ENCODE peak calls at places on chromosomes 3 and 15, in nine cellular contexts. J is CD8-positive, alpha-beta T cell; O is upper lobe of right lung; V is tibial artery; G is cardiac muscle cell; L is bronchial epithelial cell; C is colonic mucosa; M is stomach; X is heart left ventricle. E is an unnamed sample.

GRCh38 chr3:196284396-196284795 is 3.1 kb downstream of the PCYT1A start:
- DNase-seq in L (no peak), J (no peak), C (no peak), X (no peak), O (no peak), G (no peak), V (no peak), M (no peak), E (no peak)

GRCh38 chr3:98005438-98005837 is 29.7 kb downstream of the GABRR3 start:
- DNase-seq in G (no peak), V (no peak), M (no peak), L (no peak), O (no peak), J (no peak), X (no peak), C (no peak), E (no peak)

GRCh38 chr3:64023861-64024223 is 548 bp upstream of the PSMD6 start:
- DNase-seq in V (no peak), L (no peak), J (no peak), C (no peak), X (no peak), M (no peak), G (no peak), O (no peak), E (no peak)

GRCh38 chr3:57048052-57048671 is 12.3 kb upstream of the SPATA12 start:
- DNase-seq in J (no peak), C (peak; percentile 28), V (peak; percentile 80), L (no peak), M (no peak), G (no peak), X (no peak), O (no peak), E (no peak)

GRCh38 chr15:76310470-76311070 is 699 bp downstream of the ETFA start:
- DNase-seq in X (no peak), J (no peak), L (no peak), V (peak; percentile 23), O (no peak), G (peak; percentile 54), C (peak; percentile 50), M (no peak), E (peak; percentile 28)

GRCh38 chr3:179671709-179672337 is 19.0 kb downstream of the USP13 start:
- DNase-seq in X (peak; percentile 16), M (no peak), L (no peak), C (no peak), O (no peak), G (no peak), V (no peak), J (no peak), E (no peak)

GRCh38 chr3:105130911-105131310 is 235.8 kb upstream of the ALCAM start:
- DNase-seq in V (no peak), C (no peak), X (no peak), L (no peak), O (no peak), M (no peak), G (no peak), J (no peak), E (no peak)

GRCh38 chr3:111758642-111759041 is 100.4 kb upstream of the PHLDB2 start:
- DNase-seq in G (no peak), L (peak; percentile 68), X (no peak), M (no peak), J (no peak), O (no peak), C (no peak), V (no peak), E (no peak)

GRCh38 chr15:42131826-42132806 is 24.3 kb downstream of the PLA2G4F start:
- DNase-seq in L (no peak), X (no peak), V (no peak), O (peak; percentile 76), J (no peak), C (peak; percentile 18), G (peak; percentile 57), M (peak; percentile 32), E (no peak)

GRCh38 chr15:101267320-101268104 is 9.8 kb downstream of the SELENOS start:
- DNase-seq in V (peak; percentile 66), M (no peak), J (no peak), G (no peak), X (peak; percentile 48), L (no peak), O (no peak), C (peak; percentile 49), E (no peak)

DNA sequence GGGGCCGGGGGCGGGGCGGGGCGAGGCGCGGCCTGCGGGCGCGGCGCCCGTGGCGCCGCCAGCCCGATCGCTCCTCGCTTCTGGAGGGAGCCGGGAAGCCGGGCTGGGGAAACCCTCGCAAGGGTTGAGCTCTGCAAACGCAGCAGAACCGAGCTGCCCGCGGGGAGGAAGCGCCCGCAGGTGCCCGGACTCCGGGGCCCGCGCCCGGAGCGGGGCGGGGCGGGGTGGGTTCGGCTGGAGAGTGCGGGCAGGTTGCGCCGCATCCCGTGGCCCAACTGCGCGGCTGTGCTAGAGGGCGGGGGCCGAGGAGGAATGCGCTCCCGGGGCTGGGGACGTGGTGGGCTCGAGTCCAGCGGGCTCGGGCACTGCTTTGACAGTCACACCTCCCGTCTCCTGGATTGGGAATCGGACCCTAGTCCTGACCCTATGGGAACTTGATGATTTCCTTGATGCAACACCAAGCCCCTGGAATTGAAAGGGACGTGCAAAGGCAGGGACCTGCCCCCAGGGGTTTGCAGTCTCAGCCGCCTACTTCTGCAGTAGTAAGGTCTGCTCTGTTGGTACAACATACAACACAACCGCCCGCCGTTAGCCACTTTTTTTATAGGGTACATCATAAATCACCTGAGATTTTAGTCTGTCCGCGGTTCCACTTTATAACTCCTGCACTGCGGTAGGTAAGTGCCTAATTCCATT is 34.3 kb downstream of the ZBTB38 start:
- DNase-seq in M (peak; percentile 67), L (no peak), V (peak; percentile 69), O (peak; percentile 88), X (peak; percentile 81), G (peak; percentile 76), C (peak; percentile 70), J (peak; percentile 61), E (peak; percentile 55)
- TF ChIP-seq CTCF in M (no peak), L (no peak), V (peak; percentile 23), O (no peak), X (no peak), G (no peak), C (no peak), J (no peak), E (no peak)

GRCh38 chr3:46935989-46936620 is 40.4 kb downstream of the CCDC12 start:
- DNase-seq in M (no peak), L (no peak), J (no peak), V (peak; percentile 15), G (no peak), O (no peak), X (no peak), C (no peak), E (no peak)
- H3K36me3 ChIP-seq in M (peaks cover 45% of the 10 kb centered on the region), L (peaks cover 18% of the 10 kb centered on the region), J (peaks cover 29% of the 10 kb centered on the region), V (peaks cover 46% of the 10 kb centered on the region), G (no peaks in the 10 kb centered on the region), O (peaks cover 28% of the 10 kb centered on the region), X (peaks cover 30% of the 10 kb centered on the region), C (no peaks in the 10 kb centered on the region), E (no peaks in the 10 kb centered on the region)

GRCh38 chr15:66498501-66499386 is 1.2 kb upstream of the SNAPC5 start:
- DNase-seq in V (no peak), M (no peak), C (no peak), J (no peak), G (peak; percentile 22), O (no peak), X (no peak), L (peak; percentile 34), E (no peak)

GRCh38 chr15:66496951-66497501 is 536 bp downstream of the SNAPC5 start:
- DNase-seq in C (no peak), O (no peak), L (peak; percentile 26), G (no peak), X (no peak), V (no peak), J (no peak), M (no peak), E (no peak)

GRCh38 chr15:66494262-66494661 is 3.3 kb downstream of the SNAPC5 start:
- DNase-seq in G (no peak), X (no peak), L (no peak), J (no peak), M (no peak), V (no peak), C (no peak), O (no peak), E (no peak)

GRCh38 chr15:66502491-66502890 is 2.2 kb downstream of the RPL4 start:
- DNase-seq in X (no peak), G (no peak), L (no peak), C (no peak), O (no peak), M (no peak), J (no peak), V (no peak), E (no peak)

GRCh38 chr15:66497502-66498455 is at the start of gene SNAPC5:
- DNase-seq in G (peak; percentile 98), M (peak; percentile 99), C (peak; percentile 97), L (peak; percentile 88), O (peak; percentile 99), J (peak; percentile 97), X (peak; percentile 96), V (peak; percentile 98), E (peak; percentile 98)
- TF ChIP-seq CTCF in G (peak; percentile 97), M (peak; percentile 62), C (peak; percentile 98), L (peak; percentile 91), O (peak; percentile 99), J (peak; percentile 98), X (peak; percentile 99), V (peak; percentile 100), E (peak; percentile 90)

DNA sequence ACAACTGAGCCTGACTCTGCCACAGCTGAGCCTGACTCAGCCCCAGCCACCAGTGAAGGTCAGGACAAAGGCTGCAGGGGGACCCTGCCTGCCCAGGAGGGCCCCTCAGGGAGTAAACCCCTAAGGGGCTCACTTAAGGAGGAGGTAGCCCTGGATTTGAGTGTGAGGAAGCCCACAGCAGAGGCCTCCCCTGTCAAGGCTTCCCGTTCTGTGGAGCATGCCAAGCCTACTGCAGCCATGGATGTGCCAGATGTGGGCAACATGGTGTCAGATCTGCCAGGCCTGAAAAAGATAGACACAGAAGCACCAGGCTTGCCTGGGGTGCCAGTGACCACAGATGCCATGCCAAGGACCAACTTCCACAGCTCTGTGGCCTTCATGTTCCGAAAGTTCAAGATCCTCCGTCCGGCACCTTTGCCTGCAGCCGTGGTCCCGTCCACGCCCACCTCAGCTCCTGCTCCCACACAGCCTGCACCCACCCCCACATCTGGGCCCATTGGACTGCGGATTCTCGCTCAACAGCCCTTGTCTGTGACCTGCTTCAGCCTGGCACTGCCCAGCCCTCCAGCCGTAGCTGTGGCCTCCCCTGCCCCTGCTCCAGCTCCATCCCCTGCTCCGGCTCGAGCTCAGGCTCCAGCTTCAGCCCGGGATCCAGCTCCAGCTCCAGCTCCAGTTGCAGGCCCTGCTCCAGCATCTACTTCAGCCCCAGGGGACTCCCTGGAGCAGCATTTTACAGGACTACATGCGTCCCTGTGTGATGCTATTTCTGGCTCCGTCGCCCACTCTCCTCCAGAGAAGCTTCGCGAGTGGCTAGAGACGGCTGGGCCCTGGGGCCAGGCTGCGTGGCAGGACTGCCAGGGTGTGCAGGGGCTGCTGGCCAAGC is 6.2 kb downstream of the C15orf39 start:
- DNase-seq in M (no peak), L (no peak), C (no peak), J (peak; percentile 8), G (no peak), O (no peak), X (no peak), V (no peak), E (no peak)
- H3K36me3 ChIP-seq in M (peaks cover 74% of the 10 kb centered on the region), L (peaks cover 40% of the 10 kb centered on the region), C (peaks cover 23% of the 10 kb centered on the region), J (peaks cover 29% of the 10 kb centered on the region), G (peaks cover 11% of the 10 kb centered on the region), O (peaks cover 74% of the 10 kb centered on the region), X (peaks cover 69% of the 10 kb centered on the region), V (peaks cover 73% of the 10 kb centered on the region), E (peaks cover 71% of the 10 kb centered on the region)

E was measured in BE2C.